ENCODE peak calls at places on chromosomes 6 and 20, in four cellular contexts. B is AG04450, C is foreskin fibroblast, F is body of pancreas. U is an unnamed sample.

GRCh38 chr6:31350973-31351733 is 5.8 kb downstream of the HLA-B start:
- DNase-seq in C (no peak), F (no peak), B (no peak), U (no peak)

GRCh38 chr6:7914991-7915789 is 4.6 kb upstream of the TXNDC5 start:
- DNase-seq in F (peak), C (peak), B (no peak), U (no peak)

GRCh38 chr6:154354265-154354777 is 2.3 kb downstream of the IPCEF1 start:
- DNase-seq in B (no peak), C (no peak), F (no peak), U (no peak)

GRCh38 chr6:2756687-2757224 is 6.0 kb upstream of the MYLK4 start:
- DNase-seq in C (no peak), B (no peak), F (no peak), U (no peak)

GRCh38 chr6:121961726-121962125 is 437.7 kb upstream of the HSF2 start:
- DNase-seq in F (no peak), C (no peak), B (no peak), U (no peak)

GRCh38 chr6:34132486-34133185 is 13.3 kb downstream of the GRM4 start:
- DNase-seq in B (no peak), F (peak), C (no peak), U (peak)

GRCh38 chr6:8059129-8059528 is 5.1 kb downstream of the BLOC1S5 start:
- DNase-seq in B (no peak), C (no peak), F (no peak), U (peak)

GRCh38 chr6:110874880-110875547 is 429 bp downstream of the AMD1 start:
- DNase-seq in B (peak), C (peak), F (peak), U (peak)

GRCh38 chr6:169838291-169839028 is 87.0 kb downstream of the ERMARD start:
- DNase-seq in B (no peak), C (no peak), F (no peak), U (no peak)

GRCh38 chr20:61615806-61616205 is 363.7 kb downstream of the CDH4 start:
- DNase-seq in B (no peak), F (no peak), C (no peak), U (no peak)

GRCh38 chr6:44342052-44342451 is 398 bp upstream of the SPATS1 start:
- DNase-seq in C (peak), F (no peak), B (no peak), U (peak)

GRCh38 chr6:85676086-85676729 is 33.5 kb upstream of the SYNCRIP start:
- DNase-seq in B (no peak), C (no peak), F (no peak), U (no peak)

GRCh38 chr20:54619181-54619580 is 143.8 kb downstream of the DOK5 start:
- DNase-seq in F (no peak), C (no peak), B (no peak), U (no peak)

GRCh38 chr6:100267721-100268123 is 197.0 kb downstream of the SIM1 start:
- DNase-seq in F (no peak), B (no peak), C (peak), U (no peak)

GRCh38 chr6:96162711-96163120 is 146.9 kb downstream of the FUT9 start:
- DNase-seq in B (no peak), F (no peak), C (no peak), U (no peak)

GRCh38 chr6:70175770-70176169 is 127.1 kb downstream of the COL9A1 start:
- DNase-seq in F (no peak), C (no peak), B (no peak), U (no peak)

GRCh38 chr6:44416103-44416502 is 28.6 kb downstream of the CDC5L start:
- DNase-seq in B (peak), F (no peak), C (peak), U (no peak)

GRCh38 chr6:169858293-169858934 is 107.0 kb downstream of the ERMARD start:
- DNase-seq in F (no peak), B (no peak), C (no peak), U (no peak)

GRCh38 chr6:109693128-109693527 is 2.0 kb downstream of the FIG4 start:
- DNase-seq in B (no peak), C (no peak), F (no peak), U (no peak)

GRCh38 chr6:161003336-161003735 is 11.8 kb downstream of the MAP3K4 start:
- DNase-seq in F (no peak), C (no peak), B (no peak), U (no peak)

GRCh38 chr6:80547827-80548226 is 441.4 kb downstream of the BCKDHB start:
- DNase-seq in B (peak), C (peak), F (no peak), U (no peak)

GRCh38 chr6:169395080-169395805 is 141.6 kb upstream of the THBS2 start:
- DNase-seq in B (no peak), C (no peak), F (no peak), U (no peak)

GRCh38 chr20:36480456-36481048 is 60.8 kb upstream of the MYL9 start:
- DNase-seq in B (no peak), C (no peak), F (no peak), U (no peak)

GRCh38 chr20:36482044-36482473 is 59.3 kb upstream of the MYL9 start:
- DNase-seq in B (no peak), C (no peak), F (peak), U (peak)

GRCh38 chr20:36481380-36482043 is 59.8 kb upstream of the MYL9 start:
- DNase-seq in B (no peak), C (no peak), F (no peak), U (no peak)

GRCh38 chr20:36478137-36478905 is 63.0 kb upstream of the MYL9 start:
- DNase-seq in B (no peak), F (no peak), C (peak), U (no peak)

GRCh38 chr20:36479938-36480337 is 61.4 kb upstream of the MYL9 start:
- DNase-seq in B (no peak), F (no peak), C (no peak), U (no peak)
- TF ChIP-seq CTCF in B (no peak), F (no peak), C (no peak), U (no peak)

GRCh38 chr20:31843881-31844280 is 1.5 kb downstream of the FOXS1 start:
- DNase-seq in B (no peak), C (no peak), F (no peak), U (no peak)

GRCh38 chr20:31840906-31841816 is 4.2 kb downstream of the FOXS1 start:
- DNase-seq in F (no peak), B (no peak), C (no peak), U (no peak)

GRCh38 chr20:31841928-31842327 is 3.5 kb downstream of the FOXS1 start:
- DNase-seq in B (no peak), C (no peak), F (no peak), U (peak)

GRCh38 chr20:31843288-31843687 is 2.1 kb downstream of the FOXS1 start:
- DNase-seq in C (no peak), B (no peak), F (no peak), U (no peak)

DNA sequence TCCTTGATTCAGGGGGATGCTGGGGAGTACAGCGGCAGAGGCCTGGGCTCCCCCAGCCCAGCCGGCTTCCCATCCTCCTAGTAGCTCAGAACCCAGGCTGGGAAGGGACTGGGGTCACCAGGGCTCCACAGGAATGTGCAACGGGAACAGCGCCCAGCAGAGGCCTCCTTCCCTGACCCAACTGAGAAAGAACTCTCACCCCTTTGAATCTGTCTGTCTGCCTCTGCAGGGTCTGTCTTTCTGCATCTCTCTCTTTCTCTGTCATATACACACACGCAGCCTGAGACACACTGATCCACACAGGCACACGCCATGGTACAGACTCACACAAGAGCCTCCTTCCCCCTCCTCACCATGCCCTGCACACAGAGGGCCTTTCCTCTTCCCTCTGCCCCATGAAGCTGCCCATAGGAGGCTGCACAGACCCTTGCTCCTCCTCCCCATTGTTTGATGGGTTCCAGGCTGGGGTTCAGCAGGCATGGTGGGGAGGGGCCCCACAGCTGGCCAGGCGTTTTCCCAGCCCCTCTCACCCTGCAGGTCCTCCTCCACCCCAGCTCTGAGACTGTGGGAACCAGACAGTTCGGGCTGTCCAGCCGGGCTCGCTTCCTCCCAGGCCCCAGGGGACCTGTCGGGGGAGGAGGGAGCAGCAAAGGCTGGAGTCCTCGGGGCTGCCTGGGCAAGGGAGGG is 2.8 kb downstream of the FOXS1 start:
- DNase-seq in B (no peak), F (no peak), C (no peak), U (peak)
- H3K4me3 ChIP-seq in B (no peak), F (no peak), C (no peak), U (no peak)

DNA sequence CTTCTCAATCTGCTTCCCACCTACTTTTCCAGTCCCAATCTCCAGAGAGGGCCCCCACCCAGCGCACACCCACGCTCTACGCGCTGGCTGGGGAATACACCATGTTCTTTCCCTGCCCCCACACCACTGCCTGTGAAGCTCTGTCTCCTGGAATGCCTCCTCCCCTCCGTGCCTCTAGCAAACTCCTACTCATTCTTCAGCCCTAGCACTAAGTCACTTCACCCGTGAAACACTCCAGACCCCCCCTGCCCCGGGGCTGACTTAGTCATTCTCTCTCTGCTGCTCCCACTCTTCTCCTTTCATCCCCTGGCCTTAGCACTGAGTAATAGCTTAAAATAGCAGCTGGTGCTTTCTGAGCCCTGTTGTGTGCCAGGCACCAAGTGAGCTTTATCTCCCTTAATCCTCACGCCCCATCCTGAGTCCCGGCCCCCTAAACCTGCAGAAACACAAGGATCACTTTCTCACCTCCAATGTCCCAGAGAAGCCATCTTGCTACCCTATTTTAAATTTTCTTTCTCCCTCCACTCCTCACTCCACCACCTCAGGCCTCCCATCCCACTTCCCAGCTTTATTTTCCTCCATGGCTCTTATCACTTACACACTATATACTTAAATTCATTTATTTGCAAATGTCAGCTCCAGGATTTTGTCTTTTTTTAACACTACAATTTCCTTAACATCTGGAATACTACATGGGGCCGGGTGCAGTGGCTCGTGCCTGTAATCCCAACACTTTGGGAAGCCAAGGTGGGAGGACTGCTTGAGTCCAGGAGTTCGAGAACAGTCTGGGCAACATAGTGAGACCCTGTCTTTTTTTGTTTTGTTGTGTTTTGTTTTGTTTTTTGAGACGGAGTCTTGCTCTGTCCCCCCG is 6.3 kb upstream of the PARD6B start:
- DNase-seq in B (peak), C (peak), F (peak), U (peak)
- TF ChIP-seq CTCF in B (no peak), C (no peak), F (no peak), U (no peak)

DNA sequence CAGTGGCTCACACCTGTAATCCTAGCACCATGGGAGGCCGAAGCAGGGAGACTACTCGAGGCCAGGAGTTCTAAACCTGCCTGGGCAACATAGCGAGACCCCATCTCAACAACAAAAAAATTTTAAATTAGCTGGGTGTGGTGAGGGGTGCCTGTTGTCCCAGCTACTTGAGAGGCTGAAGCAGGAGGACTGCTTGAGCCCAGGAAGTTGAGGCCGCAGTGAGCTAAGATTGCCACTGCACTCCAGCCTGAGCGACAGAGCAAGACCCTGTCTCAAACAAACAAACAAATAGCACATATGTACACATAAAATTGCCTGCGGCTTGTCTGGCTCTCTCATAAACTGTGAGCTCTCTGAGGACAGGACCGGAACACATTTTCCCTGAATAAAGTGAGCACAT is 106.3 kb downstream of the BANF2 start:
- DNase-seq in C (no peak), B (no peak), F (no peak), U (no peak)
- H3K4me3 ChIP-seq in C (peak), B (no peak), F (no peak), U (no peak)

GRCh38 chr6:23243858-23244257 is 674.5 kb downstream of the HDGFL1 start:
- DNase-seq in B (no peak), C (no peak), F (no peak), U (no peak)

GRCh38 chr6:23245559-23245958 is 676.2 kb downstream of the HDGFL1 start:
- DNase-seq in B (no peak), F (no peak), C (peak), U (peak)

GRCh38 chr6:23246901-23247300 is 677.5 kb downstream of the HDGFL1 start:
- DNase-seq in C (no peak), F (no peak), B (no peak), U (no peak)

GRCh38 chr6:23244300-23244699 is 674.9 kb downstream of the HDGFL1 start:
- DNase-seq in B (peak), F (no peak), C (peak), U (peak)
- TF ChIP-seq CTCF in B (no peak), F (no peak), C (no peak), U (no peak)

GRCh38 chr6:51963980-51964379 is 123.4 kb downstream of the PKHD1 start:
- DNase-seq in B (no peak), C (no peak), F (no peak), U (no peak)
- H3K4me3 ChIP-seq in B (no peak), C (no peak), F (no peak), U (no peak)

GRCh38 chr20:58359441-58359840 is 29.6 kb upstream of the VAPB start:
- DNase-seq in F (no peak), C (no peak), B (no peak), U (peak)

GRCh38 chr20:58362970-58363369 is 26.1 kb upstream of the VAPB start:
- DNase-seq in F (no peak), B (no peak), C (no peak), U (no peak)

GRCh38 chr20:58366016-58366415 is 23.0 kb upstream of the VAPB start:
- DNase-seq in C (no peak), F (no peak), B (no peak), U (peak)

GRCh38 chr20:58362117-58362516 is 26.9 kb upstream of the VAPB start:
- DNase-seq in B (no peak), F (no peak), C (no peak), U (no peak)

DNA sequence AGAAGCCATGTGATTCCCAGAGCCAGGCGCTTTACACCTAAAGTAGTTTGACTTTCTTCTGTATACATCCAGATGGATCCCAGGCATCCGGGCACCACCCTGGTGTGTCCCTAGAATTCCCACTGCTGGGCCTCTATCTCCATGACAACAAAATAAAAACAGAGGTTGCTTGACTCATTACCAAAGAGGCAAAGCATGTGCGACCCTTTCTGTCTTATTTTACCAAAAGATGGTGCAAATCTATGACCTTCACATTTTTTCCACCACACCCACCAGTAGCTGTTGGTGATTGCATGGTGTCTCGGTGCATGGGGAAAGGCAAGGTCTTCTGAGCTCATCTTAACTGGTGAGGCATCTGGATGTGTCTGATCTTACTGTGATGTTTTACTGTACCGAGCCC is 27.5 kb upstream of the VAPB start:
- DNase-seq in B (no peak), C (peak), F (no peak), U (peak)
- TF ChIP-seq CTCF in B (no peak), C (no peak), F (no peak), U (no peak)

GRCh38 chr20:19233025-19233794 is 20.8 kb downstream of the SLC24A3 start:
- DNase-seq in C (no peak), B (no peak), F (no peak), U (no peak)
- H3K4me3 ChIP-seq in C (no peak), B (no peak), F (no peak), U (no peak)

GRCh38 chr6:42123379-42124103 is 18.9 kb downstream of the C6orf132 start:
- DNase-seq in C (no peak), B (no peak), F (no peak), U (no peak)

GRCh38 chr6:42120895-42121865 is 21.2 kb downstream of the C6orf132 start:
- DNase-seq in B (no peak), F (no peak), C (no peak), U (no peak)

GRCh38 chr6:42117843-42118161 is 24.6 kb downstream of the C6orf132 start:
- DNase-seq in F (no peak), C (no peak), B (no peak), U (no peak)

GRCh38 chr6:42113929-42114636 is 28.3 kb downstream of the C6orf132 start:
- DNase-seq in C (no peak), F (no peak), B (no peak), U (no peak)

GRCh38 chr6:42118162-42119001 is 24.0 kb downstream of the C6orf132 start:
- DNase-seq in C (no peak), F (peak), B (no peak), U (no peak)
- TF ChIP-seq CTCF in C (no peak), F (no peak), B (no peak), U (no peak)